ENCODE peak calls at places on chromosomes 6 and 20, in eight cellular contexts. One of them, this sample, is unnamed.
A peak's percentile ranks its signal among the peaks of the same experiment; 100 is the strongest.

GRCh38 chr6:44731485-44732095 is 344.1 kb downstream of the CDC5L start:
- DNase-seq in transverse colon: no peak
- DNase-seq in Panc1: no peak
- DNase-seq in HCT116: no peak
- DNase-seq in SK-N-SH: no peak
- DNase-seq in stomach: no peak
- DNase-seq in K562: no peak
- DNase-seq in GM12878: no peak
- DNase-seq in this sample: no peak

GRCh38 chr6:112680076-112680475 is 332.9 kb downstream of the RFPL4B start:
- DNase-seq in stomach: no peak
- DNase-seq in Panc1: no peak
- DNase-seq in transverse colon: no peak
- DNase-seq in K562: no peak
- DNase-seq in SK-N-SH: no peak
- DNase-seq in HCT116: no peak
- DNase-seq in GM12878: no peak
- DNase-seq in this sample: no peak

GRCh38 chr6:166904101-166904746 is 52.1 kb downstream of the RNASET2 start:
- DNase-seq in K562: no peak
- DNase-seq in GM12878: no peak
- DNase-seq in SK-N-SH: no peak
- DNase-seq in stomach: no peak
- DNase-seq in Panc1: no peak
- DNase-seq in HCT116: no peak
- DNase-seq in transverse colon: no peak
- DNase-seq in this sample: no peak

GRCh38 chr6:106750146-106750900 is 120.9 kb downstream of the QRSL1 start:
- DNase-seq in Panc1: no peak
- DNase-seq in transverse colon: no peak
- DNase-seq in stomach: no peak
- DNase-seq in K562: no peak
- DNase-seq in HCT116: no peak
- DNase-seq in SK-N-SH: no peak
- DNase-seq in GM12878: no peak
- DNase-seq in this sample: no peak

GRCh38 chr6:30548375-30548774 is 7.9 kb downstream of the GNL1 start:
- DNase-seq in HCT116: no peak
- DNase-seq in GM12878: no peak
- DNase-seq in K562: no peak
- DNase-seq in transverse colon: no peak
- DNase-seq in SK-N-SH: no peak
- DNase-seq in Panc1: no peak
- DNase-seq in stomach: no peak
- DNase-seq in this sample: no peak

GRCh38 chr6:113449051-113449450 is 408.1 kb upstream of the MARCKS start:
- DNase-seq in transverse colon: no peak
- DNase-seq in HCT116: peak; percentile 45
- DNase-seq in GM12878: no peak
- DNase-seq in K562: no peak
- DNase-seq in stomach: no peak
- DNase-seq in Panc1: no peak
- DNase-seq in SK-N-SH: no peak
- DNase-seq in this sample: no peak

GRCh38 chr6:28725890-28726348 is 197.9 kb downstream of the TRIM27 start:
- DNase-seq in SK-N-SH: no peak
- DNase-seq in GM12878: no peak
- DNase-seq in transverse colon: no peak
- DNase-seq in Panc1: no peak
- DNase-seq in K562: peak; percentile 76
- DNase-seq in stomach: no peak
- DNase-seq in HCT116: no peak
- DNase-seq in this sample: no peak

GRCh38 chr20:967796-968742 is 34.0 kb downstream of the RSPO4 start:
- DNase-seq in Panc1: no peak
- DNase-seq in K562: peak; percentile 76
- DNase-seq in SK-N-SH: peak; percentile 62
- DNase-seq in HCT116: peak; percentile 91
- DNase-seq in transverse colon: no peak
- DNase-seq in GM12878: peak; percentile 13
- DNase-seq in stomach: no peak
- DNase-seq in this sample: no peak

GRCh38 chr6:27865952-27866369 is 46.2 kb downstream of the OR2B2 start:
- DNase-seq in HCT116: no peak
- DNase-seq in SK-N-SH: no peak
- DNase-seq in GM12878: no peak
- DNase-seq in K562: no peak
- DNase-seq in stomach: no peak
- DNase-seq in Panc1: no peak
- DNase-seq in transverse colon: peak; percentile 29
- DNase-seq in this sample: no peak

GRCh38 chr20:51563597-51564332 is 21.2 kb upstream of the NFATC2 start:
- DNase-seq in stomach: peak; percentile 37
- DNase-seq in SK-N-SH: peak; percentile 58
- DNase-seq in HCT116: peak; percentile 51
- DNase-seq in GM12878: no peak
- DNase-seq in Panc1: peak; percentile 51
- DNase-seq in transverse colon: peak; percentile 38
- DNase-seq in K562: peak; percentile 81
- DNase-seq in this sample: no peak

GRCh38 chr6:152750694-152751093 is at the start of gene VIP:
- DNase-seq in GM12878: no peak
- DNase-seq in SK-N-SH: no peak
- DNase-seq in stomach: no peak
- DNase-seq in HCT116: no peak
- DNase-seq in Panc1: no peak
- DNase-seq in transverse colon: no peak
- DNase-seq in K562: peak; percentile 14
- DNase-seq in this sample: no peak

GRCh38 chr6:44116643-44117382 is 10.4 kb downstream of the MRPL14 start:
- DNase-seq in stomach: no peak
- DNase-seq in K562: no peak
- DNase-seq in transverse colon: no peak
- DNase-seq in GM12878: no peak
- DNase-seq in Panc1: no peak
- DNase-seq in HCT116: no peak
- DNase-seq in SK-N-SH: no peak
- DNase-seq in this sample: no peak

GRCh38 chr6:90982051-90982450 is 395.2 kb upstream of the MAP3K7 start:
- DNase-seq in transverse colon: no peak
- DNase-seq in stomach: no peak
- DNase-seq in Panc1: no peak
- DNase-seq in K562: no peak
- DNase-seq in SK-N-SH: peak; percentile 7
- DNase-seq in GM12878: no peak
- DNase-seq in HCT116: no peak
- DNase-seq in this sample: no peak

GRCh38 chr6:135270676-135271536 is 89.8 kb downstream of the MYB start:
- DNase-seq in Panc1: no peak
- DNase-seq in K562: no peak
- DNase-seq in HCT116: no peak
- DNase-seq in transverse colon: peak; percentile 83
- DNase-seq in GM12878: no peak
- DNase-seq in SK-N-SH: no peak
- DNase-seq in stomach: peak; percentile 81
- DNase-seq in this sample: peak; percentile 79

GRCh38 chr20:61556116-61556515 is 304.1 kb downstream of the CDH4 start:
- DNase-seq in SK-N-SH: no peak
- DNase-seq in stomach: no peak
- DNase-seq in transverse colon: no peak
- DNase-seq in Panc1: no peak
- DNase-seq in HCT116: no peak
- DNase-seq in GM12878: no peak
- DNase-seq in K562: no peak
- DNase-seq in this sample: no peak

GRCh38 chr6:8785223-8785622 is 349.9 kb upstream of the SLC35B3 start:
- DNase-seq in GM12878: no peak
- DNase-seq in Panc1: no peak
- DNase-seq in transverse colon: no peak
- DNase-seq in stomach: no peak
- DNase-seq in SK-N-SH: no peak
- DNase-seq in HCT116: no peak
- DNase-seq in K562: no peak
- DNase-seq in this sample: no peak

GRCh38 chr20:8372819-8373218 is 240.8 kb downstream of the PLCB1 start:
- DNase-seq in transverse colon: no peak
- DNase-seq in K562: no peak
- DNase-seq in GM12878: no peak
- DNase-seq in Panc1: no peak
- DNase-seq in stomach: no peak
- DNase-seq in HCT116: no peak
- DNase-seq in SK-N-SH: peak; percentile 36
- DNase-seq in this sample: no peak

GRCh38 chr20:32476684-32477593 is 108.2 kb downstream of the NOL4L start:
- DNase-seq in GM12878: no peak
- DNase-seq in SK-N-SH: peak; percentile 29
- DNase-seq in Panc1: no peak
- DNase-seq in K562: no peak
- DNase-seq in transverse colon: no peak
- DNase-seq in stomach: no peak
- DNase-seq in HCT116: no peak
- DNase-seq in this sample: no peak
- TF ChIP-seq POLR2AphosphoS5 in GM12878: no peak
- TF ChIP-seq POLR2AphosphoS5 in SK-N-SH: no peak
- TF ChIP-seq POLR2AphosphoS5 in Panc1: no peak
- TF ChIP-seq POLR2AphosphoS5 in K562: no peak
- TF ChIP-seq POLR2AphosphoS5 in transverse colon: no peak
- TF ChIP-seq POLR2AphosphoS5 in stomach: no peak
- TF ChIP-seq POLR2AphosphoS5 in HCT116: no peak
- TF ChIP-seq POLR2AphosphoS5 in this sample: no peak

GRCh38 chr20:38878798-38879197 is 47.4 kb upstream of the FAM83D start:
- DNase-seq in transverse colon: no peak
- DNase-seq in SK-N-SH: no peak
- DNase-seq in K562: peak; percentile 50
- DNase-seq in Panc1: no peak
- DNase-seq in HCT116: no peak
- DNase-seq in stomach: no peak
- DNase-seq in GM12878: no peak
- DNase-seq in this sample: no peak

GRCh38 chr20:38880952-38881735 is 45.1 kb upstream of the FAM83D start:
- DNase-seq in HCT116: no peak
- DNase-seq in K562: no peak
- DNase-seq in stomach: no peak
- DNase-seq in transverse colon: no peak
- DNase-seq in SK-N-SH: no peak
- DNase-seq in GM12878: no peak
- DNase-seq in Panc1: no peak
- DNase-seq in this sample: no peak

GRCh38 chr20:38874460-38875169 is 51.6 kb upstream of the FAM83D start:
- DNase-seq in stomach: no peak
- DNase-seq in K562: no peak
- DNase-seq in Panc1: no peak
- DNase-seq in transverse colon: peak; percentile 27
- DNase-seq in GM12878: no peak
- DNase-seq in HCT116: no peak
- DNase-seq in SK-N-SH: no peak
- DNase-seq in this sample: no peak

GRCh38 chr20:38875170-38875993 is 50.8 kb upstream of the FAM83D start:
- DNase-seq in stomach: no peak
- DNase-seq in K562: peak; percentile 27
- DNase-seq in SK-N-SH: peak; percentile 74
- DNase-seq in Panc1: no peak
- DNase-seq in GM12878: peak; percentile 97
- DNase-seq in transverse colon: peak; percentile 76
- DNase-seq in HCT116: no peak
- DNase-seq in this sample: no peak

GRCh38 chr20:38877483-38877882 is 48.7 kb upstream of the FAM83D start:
- DNase-seq in transverse colon: no peak
- DNase-seq in SK-N-SH: no peak
- DNase-seq in GM12878: no peak
- DNase-seq in K562: no peak
- DNase-seq in stomach: no peak
- DNase-seq in Panc1: no peak
- DNase-seq in HCT116: no peak
- DNase-seq in this sample: no peak
- H3K4me1 ChIP-seq in transverse colon: peaks cover 20% of the 10 kb centered on the region
- H3K4me1 ChIP-seq in SK-N-SH: no peaks in the 10 kb centered on the region
- H3K4me1 ChIP-seq in GM12878: peaks cover 78% of the 10 kb centered on the region
- H3K4me1 ChIP-seq in K562: peaks cover 13% of the 10 kb centered on the region
- H3K4me1 ChIP-seq in stomach: peaks cover 16% of the 10 kb centered on the region
- H3K4me1 ChIP-seq in Panc1: peaks cover 3% of the 10 kb centered on the region
- H3K4me1 ChIP-seq in HCT116: peaks cover 2% of the 10 kb centered on the region
- H3K4me1 ChIP-seq in this sample: no peaks in the 10 kb centered on the region

DNA sequence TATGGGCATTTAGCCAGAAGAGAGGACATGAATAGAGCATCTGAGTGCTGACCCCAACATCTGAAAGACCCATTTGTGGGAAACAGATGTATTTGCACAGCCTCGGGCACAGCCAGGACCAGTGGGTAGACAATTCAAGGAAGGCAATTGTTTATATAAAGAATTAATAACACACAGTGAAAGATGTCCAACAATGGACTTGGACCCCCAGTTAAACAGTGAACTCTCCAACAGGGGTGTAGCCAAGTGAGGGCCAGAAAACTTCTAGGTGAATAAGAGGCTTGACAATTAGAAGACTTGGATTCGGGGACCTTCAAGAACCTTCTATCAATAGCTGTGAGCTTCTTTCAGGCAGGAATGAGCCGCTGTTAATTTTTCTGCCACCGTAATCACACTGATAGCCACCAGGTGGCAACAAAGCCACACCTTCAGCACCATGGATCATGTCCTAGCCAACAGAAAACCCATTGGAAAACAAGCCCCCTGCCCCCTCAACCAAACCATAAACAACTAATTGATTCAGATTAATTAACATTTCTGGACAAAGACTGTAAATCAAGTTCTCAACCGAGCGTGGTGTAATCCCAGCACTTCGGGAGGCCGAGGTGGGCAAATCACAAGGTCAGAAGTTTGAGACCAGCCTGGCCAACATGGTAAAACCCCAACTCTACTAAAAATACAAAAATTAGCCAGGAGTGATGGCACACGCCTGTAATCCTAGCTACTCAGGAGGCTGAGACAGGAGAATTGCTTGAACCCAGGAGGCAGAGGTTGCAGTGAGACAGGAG is 8.8 kb upstream of the SRSF6 start:
- DNase-seq in transverse colon: peak; percentile 30
- DNase-seq in GM12878: peak; percentile 13
- DNase-seq in stomach: peak; percentile 51
- DNase-seq in Panc1: peak; percentile 46
- DNase-seq in K562: peak; percentile 69
- DNase-seq in HCT116: peak; percentile 36
- DNase-seq in SK-N-SH: peak; percentile 63
- DNase-seq in this sample: peak; percentile 27
- TF ChIP-seq CTCF in transverse colon: peak; percentile 53
- TF ChIP-seq CTCF in GM12878: peak; percentile 77
- TF ChIP-seq CTCF in stomach: peak; percentile 66
- TF ChIP-seq CTCF in Panc1: peak; percentile 86
- TF ChIP-seq CTCF in K562: peak; percentile 78
- TF ChIP-seq CTCF in HCT116: peak; percentile 68
- TF ChIP-seq CTCF in SK-N-SH: peak; percentile 78
- TF ChIP-seq CTCF in this sample: no peak

DNA sequence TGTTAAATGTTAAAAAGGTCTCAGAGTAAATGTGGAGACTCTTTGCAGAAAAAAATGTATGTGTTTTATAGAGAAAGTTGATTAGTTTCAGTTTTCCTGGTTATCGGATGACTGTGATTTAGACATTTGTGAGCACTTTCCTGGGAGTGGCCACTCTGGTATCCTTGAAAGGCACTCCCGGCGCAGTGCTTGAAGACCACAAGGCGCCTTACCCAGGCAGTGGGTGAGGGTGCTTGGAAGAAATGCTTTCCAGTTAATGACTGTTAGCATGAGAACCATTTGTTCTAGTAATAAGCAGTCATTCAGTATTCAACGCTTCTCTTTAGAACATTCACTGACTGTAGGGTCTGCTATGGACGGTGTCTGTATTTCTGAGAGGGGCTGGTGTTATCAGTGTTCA is 7.2 kb downstream of the CDS2 start:
- DNase-seq in K562: no peak
- DNase-seq in HCT116: no peak
- DNase-seq in transverse colon: no peak
- DNase-seq in GM12878: no peak
- DNase-seq in stomach: no peak
- DNase-seq in SK-N-SH: no peak
- DNase-seq in Panc1: no peak
- DNase-seq in this sample: no peak
- TF ChIP-seq POLR2AphosphoS5 in K562: no peak
- TF ChIP-seq POLR2AphosphoS5 in HCT116: no peak
- TF ChIP-seq POLR2AphosphoS5 in transverse colon: no peak
- TF ChIP-seq POLR2AphosphoS5 in GM12878: no peak
- TF ChIP-seq POLR2AphosphoS5 in stomach: no peak
- TF ChIP-seq POLR2AphosphoS5 in SK-N-SH: no peak
- TF ChIP-seq POLR2AphosphoS5 in Panc1: no peak
- TF ChIP-seq POLR2AphosphoS5 in this sample: no peak